ENCODE peak calls at places on chromosomes 3 and 15, in nine cellular contexts. C, J, N, W, S, T, L, X and A are unnamed samples.

GRCh38 chr3:42529463-42529862 is 27.0 kb downstream of the VIPR1 start:
- DNase-seq in L (peak), N (no peak), J (no peak), W (no peak), C (no peak), S (no peak), X (no peak), T (no peak), A (no peak)

GRCh38 chr15:66955871-66956585 is 109.4 kb upstream of the SMAD3 start:
- DNase-seq in L (no peak), S (peak), J (peak), X (peak), N (peak), C (no peak), T (no peak), W (no peak), A (no peak)

GRCh38 chr3:187586226-187586625 is 84.0 kb downstream of the SST start:
- DNase-seq in W (no peak), C (no peak), J (no peak), X (no peak), N (no peak), L (no peak), S (no peak), T (no peak), A (no peak)

GRCh38 chr3:169298247-169298992 is 365.1 kb downstream of the MECOM start:
- DNase-seq in W (peak), S (no peak), N (no peak), L (no peak), C (no peak), T (no peak), J (no peak), X (no peak), A (no peak)

GRCh38 chr3:6805236-6805635 is 55.7 kb upstream of the GRM7 start:
- DNase-seq in N (peak), C (no peak), X (no peak), T (no peak), L (no peak), W (no peak), S (no peak), J (no peak), A (no peak)

GRCh38 chr3:100022506-100022905 is 91.8 kb downstream of the FILIP1L start:
- DNase-seq in L (no peak), S (no peak), N (no peak), X (no peak), J (no peak), T (no peak), C (no peak), W (no peak), A (no peak)

GRCh38 chr3:146195605-146196004 is 34.6 kb upstream of the PLOD2 start:
- DNase-seq in L (no peak), S (no peak), N (no peak), X (no peak), J (no peak), T (no peak), W (no peak), C (no peak), A (no peak)

GRCh38 chr15:98896802-98897732 is 110.5 kb downstream of the PGPEP1L start:
- DNase-seq in W (no peak), N (peak), L (no peak), X (peak), S (peak), T (no peak), J (no peak), C (no peak), A (no peak)

GRCh38 chr3:175940243-175940642 is 1081.1 kb downstream of the NAALADL2 start:
- DNase-seq in S (peak), L (no peak), C (no peak), N (peak), T (no peak), J (no peak), X (no peak), W (no peak), A (no peak)

GRCh38 chr15:87942316-87942715 is 314.2 kb downstream of the NTRK3 start:
- DNase-seq in J (no peak), L (no peak), T (no peak), C (no peak), N (no peak), W (no peak), X (no peak), S (no peak), A (no peak)

GRCh38 chr15:93706476-93706875 is 524.9 kb upstream of the MCTP2 start:
- DNase-seq in T (no peak), N (no peak), C (no peak), L (no peak), W (no peak), S (no peak), J (no peak), X (no peak), A (no peak)

GRCh38 chr3:31011383-31011782 is 116.9 kb upstream of the GADL1 start:
- DNase-seq in W (peak), N (no peak), L (no peak), C (no peak), J (no peak), S (no peak), X (no peak), T (peak), A (no peak)

GRCh38 chr3:31270010-31270409 is 262.7 kb upstream of the STT3B start:
- DNase-seq in T (no peak), X (no peak), J (no peak), S (no peak), W (no peak), L (no peak), C (no peak), N (no peak), A (no peak)

GRCh38 chr3:142664311-142664710 is 59.5 kb upstream of the TRPC1 start:
- DNase-seq in L (no peak), J (no peak), T (no peak), X (no peak), C (no peak), S (no peak), N (no peak), W (no peak), A (no peak)

GRCh38 chr3:126472277-126473006 is 3.2 kb downstream of the ZXDC start:
- DNase-seq in W (peak), X (peak), S (peak), J (peak), L (no peak), C (no peak), T (peak), N (peak), A (peak)

GRCh38 chr15:39204031-39204430 is 376.8 kb upstream of the THBS1 start:
- DNase-seq in N (no peak), X (no peak), J (no peak), T (no peak), W (no peak), L (no peak), C (no peak), S (no peak), A (no peak)

GRCh38 chr3:156694536-156694935 is 20.1 kb downstream of the TIPARP start:
- DNase-seq in W (no peak), X (no peak), N (no peak), J (no peak), C (no peak), S (peak), T (no peak), L (no peak), A (no peak)

GRCh38 chr3:190340071-190340470 is 17.8 kb upstream of the CLDN1 start:
- DNase-seq in C (no peak), W (no peak), X (no peak), J (no peak), T (no peak), S (no peak), L (no peak), N (no peak), A (no peak)

GRCh38 chr3:113275876-113276580 is 64.7 kb downstream of the BOC start:
- DNase-seq in T (peak), W (peak), J (no peak), L (no peak), C (no peak), N (peak), S (peak), X (peak), A (peak)

GRCh38 chr3:56320907-56321306 is 147.4 kb downstream of the ERC2 start:
- DNase-seq in N (no peak), X (no peak), L (no peak), C (no peak), T (no peak), S (no peak), W (no peak), J (no peak), A (no peak)

GRCh38 chr15:90553248-90553745 is 23.6 kb downstream of the CRTC3 start:
- DNase-seq in X (no peak), C (no peak), N (peak), J (no peak), L (no peak), S (peak), T (no peak), W (no peak), A (no peak)

GRCh38 chr3:127073931-127074820 is 91.3 kb downstream of the PLXNA1 start:
- DNase-seq in L (no peak), S (no peak), N (no peak), W (no peak), X (peak), J (no peak), C (no peak), T (no peak), A (no peak)

GRCh38 chr3:105414841-105415240 is 48.1 kb downstream of the ALCAM start:
- DNase-seq in T (no peak), S (no peak), X (no peak), N (peak), J (no peak), W (peak), C (no peak), L (no peak), A (no peak)

GRCh38 chr15:69729167-69729748 is 276.6 kb downstream of the RPLP1 start:
- DNase-seq in T (peak), W (no peak), N (no peak), L (peak), J (no peak), S (no peak), C (peak), X (no peak), A (peak)

GRCh38 chr3:54344601-54345216 is 222.4 kb downstream of the CACNA2D3 start:
- DNase-seq in T (no peak), N (no peak), C (no peak), J (no peak), L (no peak), S (no peak), W (no peak), X (no peak), A (no peak)

GRCh38 chr3:53382106-53382505 is 34.8 kb upstream of the DCP1A start:
- DNase-seq in S (peak), W (no peak), T (no peak), N (peak), X (peak), J (no peak), C (no peak), L (no peak), A (no peak)

GRCh38 chr15:23467110-23467600 is 20.1 kb upstream of the GOLGA6L2 start:
- DNase-seq in X (no peak), L (no peak), S (no peak), W (peak), C (no peak), J (no peak), T (no peak), N (peak), A (peak)

GRCh38 chr3:9725775-9726174 is 5.8 kb upstream of the BRPF1 start:
- DNase-seq in X (no peak), N (no peak), C (no peak), L (no peak), T (no peak), W (no peak), J (no peak), S (no peak), A (no peak)

GRCh38 chr3:195106418-195106906 is 164.5 kb downstream of the XXYLT1 start:
- DNase-seq in T (peak), W (peak), C (peak), X (no peak), N (peak), J (no peak), L (peak), S (no peak), A (peak)

GRCh38 chr3:52291508-52292181 is 4.0 kb downstream of the GLYCTK start:
- DNase-seq in X (no peak), C (peak), J (no peak), N (no peak), S (no peak), W (peak), T (peak), L (no peak), A (peak)

GRCh38 chr15:39939487-39940452 is 5.9 kb downstream of the EIF2AK4 start:
- DNase-seq in T (no peak), L (no peak), N (no peak), X (no peak), S (no peak), J (no peak), W (no peak), C (no peak), A (no peak)

GRCh38 chr15:84844964-84845363 is 27.8 kb downstream of the ALPK3 start:
- DNase-seq in W (no peak), S (no peak), N (no peak), L (no peak), T (no peak), J (no peak), X (peak), C (no peak), A (no peak)

GRCh38 chr15:69760263-69760855 is 307.7 kb downstream of the RPLP1 start:
- DNase-seq in W (no peak), T (no peak), N (peak), X (no peak), J (no peak), C (no peak), L (no peak), S (no peak), A (no peak)

GRCh38 chr3:71251156-71251775 is 332.3 kb downstream of the FOXP1 start:
- DNase-seq in T (no peak), C (no peak), S (peak), L (no peak), N (peak), X (no peak), W (no peak), J (no peak), A (no peak)

GRCh38 chr3:53116956-53117355 is 13.3 kb downstream of the RFT1 start:
- DNase-seq in T (no peak), S (no peak), C (no peak), W (no peak), X (no peak), N (no peak), J (no peak), L (no peak), A (no peak)

GRCh38 chr3:103976931-103977339 is 1389.8 kb upstream of the ALCAM start:
- DNase-seq in N (no peak), X (no peak), T (no peak), S (no peak), J (no peak), W (no peak), C (no peak), L (no peak), A (no peak)